ENCODE peak calls at places on chromosomes 12 and 14, in nine cellular contexts. F is type B pancreatic cell; W is HT1080; S is HCEC 1CT; U is stimulated activated effector memory CD8-positive, alpha-beta T cell treated with anti-CD3 and anti-CD28 coated beads, Interleukin-12 subunit alpha, Interleukin-12 subunit beta, amount 100 ng/mL, for 72 hours; M is activated T-cell treated with anti-CD3 and anti-CD28 coated beads for 48 hours; X is left colon; E is Peyer's patch; B is NCI-H1092. Z is an unnamed sample.
A peak's percentile ranks its signal among the peaks of the same experiment; 100 is the strongest.

GRCh38 chr12:16012086-16012485 is 101.0 kb downstream of the DERA start:
- DNase-seq in F (no peak), W (no peak), S (peak; percentile 9), U (no peak), M (no peak), X (peak; percentile 26), E (no peak), B (no peak), Z (no peak)

GRCh38 chr12:124392271-124392990 is 97.5 kb downstream of the RFLNA start:
- DNase-seq in F (no peak), W (peak; percentile 24), S (no peak), U (no peak), M (peak; percentile 12), X (peak; percentile 50), E (no peak), B (no peak), Z (no peak)

GRCh38 chr14:104477117-104477623 is 102.4 kb upstream of the C14orf180 start:
- DNase-seq in F (no peak), W (no peak), S (no peak), U (no peak), M (no peak), X (no peak), E (no peak), B (no peak), Z (no peak)

GRCh38 chr12:58359084-58359483 is 417.7 kb downstream of the ATP23 start:
- DNase-seq in F (no peak), W (no peak), S (no peak), U (no peak), M (no peak), X (no peak), E (no peak), B (no peak), Z (no peak)

GRCh38 chr12:2826721-2827515 is 7.9 kb downstream of the NRIP2 start:
- DNase-seq in F (no peak), W (no peak), S (no peak), U (no peak), M (no peak), X (no peak), E (no peak), B (no peak), Z (no peak)

GRCh38 chr14:28344381-28344780 is 422.2 kb upstream of the FOXG1 start:
- DNase-seq in F (no peak), W (peak; percentile 77), S (peak; percentile 31), U (no peak), M (no peak), X (no peak), E (no peak), B (no peak), Z (no peak)

GRCh38 chr12:47317182-47317915 is 237.6 kb upstream of the AMIGO2 start:
- DNase-seq in F (no peak), W (no peak), S (no peak), U (no peak), M (no peak), X (no peak), E (no peak), B (no peak), Z (no peak)

GRCh38 chr14:60490270-60490669 is 4.4 kb upstream of the C14orf39 start:
- DNase-seq in F (no peak), W (no peak), S (no peak), U (no peak), M (no peak), X (no peak), E (no peak), B (no peak), Z (no peak)

GRCh38 chr14:41285193-41285748 is 321.4 kb upstream of the LRFN5 start:
- DNase-seq in F (no peak), W (peak; percentile 30), S (no peak), U (no peak), M (no peak), X (peak; percentile 2), E (no peak), B (peak; percentile 4), Z (peak; percentile 20)

GRCh38 chr14:99606359-99606758 is 2.4 kb upstream of the CCDC85C start:
- DNase-seq in F (no peak), W (no peak), S (no peak), U (no peak), M (no peak), X (no peak), E (no peak), B (no peak), Z (no peak)

GRCh38 chr14:60968099-60968498 is 12.8 kb downstream of the TRMT5 start:
- DNase-seq in F (no peak), W (no peak), S (no peak), U (no peak), M (no peak), X (no peak), E (no peak), B (no peak), Z (no peak)

Z was measured in DMS 273 treated with DMSO at 0.1 percent for 48 hours.